ENCODE peak calls at places on chromosomes 3 and 15, in five cellular contexts. M is HL-60, K is DND-41, G is adrenal gland, B is PC-9. A is an unnamed sample.

GRCh38 chr3:14123308-14124222 is 1.1 kb downstream of the CHCHD4 start:
- DNase-seq in M (no peak), K (no peak), G (no peak), B (no peak), A (no peak)

GRCh38 chr15:101126618-101127502 is 125.0 kb downstream of the CHSY1 start:
- DNase-seq in M (no peak), K (peak), G (no peak), B (no peak), A (no peak)

GRCh38 chr15:75725719-75726607 is 13.3 kb upstream of the CSPG4 start:
- DNase-seq in M (no peak), K (no peak), G (no peak), B (no peak), A (no peak)

GRCh38 chr15:79035814-79036213 is 54.8 kb downstream of the RASGRF1 start:
- DNase-seq in M (no peak), K (no peak), G (no peak), B (no peak), A (no peak)

GRCh38 chr3:188197388-188197847 is 43.5 kb downstream of the LPP start:
- DNase-seq in M (no peak), K (no peak), G (no peak), B (peak), A (peak)

GRCh38 chr15:50190723-50191122 is 8.7 kb downstream of the SLC27A2 start:
- DNase-seq in M (no peak), K (no peak), G (no peak), B (no peak), A (no peak)

GRCh38 chr15:33757505-33758211 is 210.6 kb upstream of the CHRM5 start:
- DNase-seq in M (no peak), K (no peak), G (no peak), B (no peak), A (no peak)

GRCh38 chr15:57640935-57641682 is 49.4 kb downstream of the MYZAP start:
- DNase-seq in M (no peak), K (peak), G (no peak), B (no peak), A (peak)

GRCh38 chr15:35170216-35170615 is 85.1 kb upstream of the NANOGP8 start:
- DNase-seq in M (no peak), K (no peak), G (no peak), B (no peak), A (no peak)

GRCh38 chr3:179739816-179740594 is 87.2 kb downstream of the USP13 start:
- DNase-seq in M (no peak), K (no peak), G (no peak), B (no peak), A (no peak)

GRCh38 chr15:78565951-78566774 is 843 bp downstream of the CHRNA5 start:
- DNase-seq in M (no peak), K (no peak), G (no peak), B (peak), A (peak)

GRCh38 chr3:185066251-185066650 is 86.6 kb downstream of the C3orf70 start:
- DNase-seq in M (no peak), K (no peak), G (no peak), B (no peak), A (no peak)

GRCh38 chr15:60392601-60392985 is 5.2 kb downstream of the ANXA2 start:
- DNase-seq in M (no peak), K (no peak), G (no peak), B (peak), A (peak)

GRCh38 chr3:122055215-122055614 is at the start of gene CD86:
- DNase-seq in M (peak), K (no peak), G (peak), B (no peak), A (no peak)

GRCh38 chr3:64560802-64561502 is 126.8 kb downstream of the ADAMTS9 start:
- DNase-seq in M (no peak), K (no peak), G (no peak), B (no peak), A (no peak)

GRCh38 chr3:64563776-64564175 is 124.0 kb downstream of the ADAMTS9 start:
- DNase-seq in M (no peak), K (no peak), G (no peak), B (no peak), A (no peak)

GRCh38 chr3:64559658-64560057 is 128.1 kb downstream of the ADAMTS9 start:
- DNase-seq in M (no peak), K (no peak), G (no peak), B (no peak), A (no peak)

DNA sequence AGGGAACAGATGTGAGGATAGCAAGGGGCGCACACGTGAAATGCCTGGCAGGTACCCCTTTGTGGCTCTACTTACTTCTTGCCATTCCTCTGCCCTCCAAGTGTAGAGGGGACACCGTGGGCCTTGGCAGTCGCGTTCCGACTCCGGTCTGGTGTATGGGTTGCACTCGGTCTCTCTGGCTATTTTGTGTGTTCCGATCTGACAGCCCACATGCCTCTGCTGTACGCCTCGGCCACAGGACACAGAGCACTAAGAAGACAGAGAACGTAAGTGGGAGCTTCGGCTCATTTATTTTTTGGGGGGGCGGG is 126.3 kb downstream of the ADAMTS9 start:
- DNase-seq in M (no peak), K (no peak), G (no peak), B (no peak), A (no peak)
- H3K27ac ChIP-seq in M (no peak), K (no peak), G (peak), B (no peak), A (no peak)

GRCh38 chr3:65334045-65334665 is 646.4 kb upstream of the ADAMTS9 start:
- DNase-seq in M (no peak), K (no peak), G (peak), B (no peak), A (no peak)
- TF ChIP-seq CTCF in M (no peak), K (peak), G (no peak), B (no peak), A (no peak)

GRCh38 chr3:11825271-11825670 is 21.4 kb downstream of the TAMM41 start:
- DNase-seq in M (no peak), K (no peak), G (no peak), B (no peak), A (no peak)

GRCh38 chr3:11818033-11818432 is 28.7 kb downstream of the TAMM41 start:
- DNase-seq in M (no peak), K (no peak), G (no peak), B (no peak), A (peak)

GRCh38 chr3:11819146-11819545 is 27.5 kb downstream of the TAMM41 start:
- DNase-seq in M (no peak), K (no peak), G (no peak), B (peak), A (peak)

DNA sequence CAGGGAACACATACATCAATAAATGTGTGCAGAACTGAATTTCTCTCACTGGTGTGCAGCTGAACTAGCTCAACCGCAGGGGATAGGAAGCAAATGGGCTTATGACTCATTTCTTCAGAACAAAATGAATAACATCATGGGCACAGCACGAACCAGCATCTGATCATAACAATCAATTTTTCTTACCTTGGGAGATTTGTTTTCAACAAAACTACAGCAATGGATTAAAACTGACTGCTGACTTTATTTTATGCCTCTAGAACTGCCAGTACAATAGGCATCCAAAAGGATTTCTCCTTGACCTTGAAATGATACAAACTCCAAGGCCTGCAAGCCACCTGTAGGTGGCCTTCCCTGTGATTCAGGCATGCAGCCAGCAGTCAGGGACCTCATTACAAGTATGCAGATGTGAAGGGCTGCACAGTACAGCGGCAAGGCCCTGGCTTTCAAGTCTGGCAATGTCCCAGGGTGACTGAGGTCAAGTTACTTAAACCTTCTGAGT is 26.1 kb downstream of the TAMM41 start:
- DNase-seq in M (no peak), K (no peak), G (peak), B (no peak), A (no peak)
- H3K27ac ChIP-seq in M (no peak), K (no peak), G (peak), B (no peak), A (peak)

DNA sequence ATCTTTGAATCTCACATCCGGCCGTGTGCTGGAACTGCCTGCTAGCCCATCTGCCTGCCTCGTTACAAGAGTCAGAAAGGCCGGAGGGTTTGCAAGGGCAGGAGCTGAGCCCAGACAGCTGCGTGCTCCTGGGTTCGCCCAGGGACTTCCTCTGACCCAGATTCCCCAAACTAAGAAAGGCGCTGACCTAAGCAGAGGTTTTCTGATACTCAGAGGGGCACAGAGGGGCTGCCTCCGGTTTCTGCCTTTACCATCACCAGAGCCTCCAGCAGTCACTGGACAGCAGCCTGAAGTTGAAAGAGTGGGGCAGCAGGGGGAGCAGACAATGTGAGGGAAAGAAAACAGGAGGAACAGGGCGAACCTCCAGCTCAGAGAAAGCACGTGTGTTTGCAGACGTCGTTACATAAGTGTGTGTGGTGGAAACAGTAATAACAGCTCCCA is 33.4 kb upstream of the RAD18 start:
- DNase-seq in M (no peak), K (no peak), G (peak), B (no peak), A (no peak)
- TF ChIP-seq CTCF in M (no peak), K (no peak), G (peak), B (no peak), A (no peak)

A was measured in RWPE1.